ENCODE peak calls at places on chromosomes 5 and 9, in ten cellular contexts. One of them, this sample, is unnamed.
A peak's percentile ranks its signal among the peaks of the same experiment; 100 is the strongest.

GRCh38 chr9:95230046-95230445 is 87.5 kb downstream of the FANCC start:
- DNase-seq in Karpas-422: no peak
- DNase-seq in A549: no peak
- DNase-seq in K562: no peak
- DNase-seq in hepatocyte: peak; percentile 28
- DNase-seq in PC-3: no peak
- DNase-seq in fibroblast of lung: no peak
- DNase-seq in neural progenitor cell: peak; percentile 16
- DNase-seq in HCT116: no peak
- DNase-seq in mammary epithelial cell: no peak
- DNase-seq in this sample: no peak

GRCh38 chr5:81609810-81610375 is 141.0 kb downstream of the SSBP2 start:
- DNase-seq in hepatocyte: no peak
- DNase-seq in Karpas-422: no peak
- DNase-seq in PC-3: no peak
- DNase-seq in neural progenitor cell: no peak
- DNase-seq in K562: no peak
- DNase-seq in HCT116: no peak
- DNase-seq in mammary epithelial cell: peak; percentile 14
- DNase-seq in fibroblast of lung: no peak
- DNase-seq in A549: no peak
- DNase-seq in this sample: no peak

GRCh38 chr5:146032911-146033310 is 72.5 kb downstream of the PLAC8L1 start:
- DNase-seq in mammary epithelial cell: no peak
- DNase-seq in Karpas-422: no peak
- DNase-seq in neural progenitor cell: no peak
- DNase-seq in K562: no peak
- DNase-seq in HCT116: no peak
- DNase-seq in fibroblast of lung: peak; percentile 50
- DNase-seq in PC-3: no peak
- DNase-seq in A549: no peak
- DNase-seq in hepatocyte: no peak
- DNase-seq in this sample: no peak

GRCh38 chr9:16344343-16344742 is 526.1 kb downstream of the BNC2 start:
- DNase-seq in PC-3: peak; percentile 56
- DNase-seq in neural progenitor cell: no peak
- DNase-seq in fibroblast of lung: peak; percentile 99
- DNase-seq in mammary epithelial cell: peak; percentile 59
- DNase-seq in A549: peak; percentile 66
- DNase-seq in K562: no peak
- DNase-seq in hepatocyte: peak; percentile 33
- DNase-seq in Karpas-422: no peak
- DNase-seq in HCT116: no peak
- DNase-seq in this sample: no peak

GRCh38 chr5:16797949-16798348 is 138.1 kb downstream of the MYO10 start:
- DNase-seq in hepatocyte: no peak
- DNase-seq in K562: no peak
- DNase-seq in A549: no peak
- DNase-seq in HCT116: no peak
- DNase-seq in mammary epithelial cell: no peak
- DNase-seq in PC-3: no peak
- DNase-seq in neural progenitor cell: no peak
- DNase-seq in Karpas-422: no peak
- DNase-seq in fibroblast of lung: peak; percentile 30
- DNase-seq in this sample: no peak

GRCh38 chr9:105510024-105510423 is 47.9 kb upstream of the FKTN start:
- DNase-seq in hepatocyte: no peak
- DNase-seq in K562: no peak
- DNase-seq in mammary epithelial cell: peak; percentile 81
- DNase-seq in HCT116: no peak
- DNase-seq in Karpas-422: no peak
- DNase-seq in PC-3: no peak
- DNase-seq in fibroblast of lung: peak; percentile 96
- DNase-seq in neural progenitor cell: no peak
- DNase-seq in A549: no peak
- DNase-seq in this sample: no peak

GRCh38 chr5:140573683-140574082 is 9.1 kb downstream of the SLC35A4 start:
- DNase-seq in K562: no peak
- DNase-seq in A549: no peak
- DNase-seq in neural progenitor cell: no peak
- DNase-seq in PC-3: no peak
- DNase-seq in fibroblast of lung: no peak
- DNase-seq in mammary epithelial cell: no peak
- DNase-seq in HCT116: no peak
- DNase-seq in Karpas-422: no peak
- DNase-seq in hepatocyte: no peak
- DNase-seq in this sample: no peak

GRCh38 chr5:126448720-126449119 is 25.5 kb downstream of the GRAMD2B start:
- DNase-seq in neural progenitor cell: no peak
- DNase-seq in Karpas-422: no peak
- DNase-seq in hepatocyte: no peak
- DNase-seq in mammary epithelial cell: no peak
- DNase-seq in HCT116: no peak
- DNase-seq in fibroblast of lung: no peak
- DNase-seq in K562: no peak
- DNase-seq in A549: no peak
- DNase-seq in PC-3: no peak
- DNase-seq in this sample: peak; percentile 38

GRCh38 chr5:98933446-98934072 is 4.8 kb upstream of the CHD1 start:
- DNase-seq in fibroblast of lung: no peak
- DNase-seq in K562: no peak
- DNase-seq in PC-3: no peak
- DNase-seq in A549: no peak
- DNase-seq in HCT116: no peak
- DNase-seq in neural progenitor cell: no peak
- DNase-seq in Karpas-422: peak; percentile 45
- DNase-seq in hepatocyte: no peak
- DNase-seq in mammary epithelial cell: no peak
- DNase-seq in this sample: no peak

GRCh38 chr5:3341446-3342240 is 254.0 kb upstream of the IRX1 start:
- DNase-seq in mammary epithelial cell: no peak
- DNase-seq in hepatocyte: no peak
- DNase-seq in neural progenitor cell: no peak
- DNase-seq in HCT116: no peak
- DNase-seq in A549: no peak
- DNase-seq in fibroblast of lung: no peak
- DNase-seq in PC-3: no peak
- DNase-seq in K562: no peak
- DNase-seq in Karpas-422: no peak
- DNase-seq in this sample: no peak

GRCh38 chr9:12702160-12702758 is 9.1 kb downstream of the TYRP1 start:
- DNase-seq in K562: no peak
- DNase-seq in mammary epithelial cell: peak; percentile 41
- DNase-seq in A549: peak; percentile 8
- DNase-seq in neural progenitor cell: peak; percentile 80
- DNase-seq in HCT116: peak; percentile 56
- DNase-seq in Karpas-422: no peak
- DNase-seq in fibroblast of lung: peak; percentile 72
- DNase-seq in PC-3: peak; percentile 70
- DNase-seq in hepatocyte: peak; percentile 77
- DNase-seq in this sample: no peak

GRCh38 chr5:168171901-168172717 is 119.3 kb upstream of the WWC1 start:
- DNase-seq in PC-3: no peak
- DNase-seq in hepatocyte: no peak
- DNase-seq in mammary epithelial cell: no peak
- DNase-seq in Karpas-422: no peak
- DNase-seq in A549: no peak
- DNase-seq in K562: no peak
- DNase-seq in HCT116: no peak
- DNase-seq in neural progenitor cell: no peak
- DNase-seq in fibroblast of lung: no peak
- DNase-seq in this sample: no peak

GRCh38 chr5:34042302-34042701 is 711 bp downstream of the C1QTNF3 start:
- DNase-seq in K562: no peak
- DNase-seq in hepatocyte: no peak
- DNase-seq in Karpas-422: no peak
- DNase-seq in neural progenitor cell: no peak
- DNase-seq in mammary epithelial cell: no peak
- DNase-seq in fibroblast of lung: no peak
- DNase-seq in A549: no peak
- DNase-seq in HCT116: no peak
- DNase-seq in PC-3: no peak
- DNase-seq in this sample: no peak

GRCh38 chr5:83256091-83256775 is 178.9 kb downstream of the XRCC4 start:
- DNase-seq in fibroblast of lung: peak; percentile 30
- DNase-seq in hepatocyte: no peak
- DNase-seq in mammary epithelial cell: peak; percentile 59
- DNase-seq in neural progenitor cell: no peak
- DNase-seq in Karpas-422: no peak
- DNase-seq in K562: no peak
- DNase-seq in A549: no peak
- DNase-seq in HCT116: no peak
- DNase-seq in PC-3: no peak
- DNase-seq in this sample: no peak

GRCh38 chr9:130328349-130328801 is 62.8 kb downstream of the HMCN2 start:
- DNase-seq in fibroblast of lung: peak; percentile 52
- DNase-seq in HCT116: no peak
- DNase-seq in K562: no peak
- DNase-seq in mammary epithelial cell: no peak
- DNase-seq in PC-3: no peak
- DNase-seq in A549: no peak
- DNase-seq in Karpas-422: no peak
- DNase-seq in neural progenitor cell: no peak
- DNase-seq in hepatocyte: no peak
- DNase-seq in this sample: no peak

DNA sequence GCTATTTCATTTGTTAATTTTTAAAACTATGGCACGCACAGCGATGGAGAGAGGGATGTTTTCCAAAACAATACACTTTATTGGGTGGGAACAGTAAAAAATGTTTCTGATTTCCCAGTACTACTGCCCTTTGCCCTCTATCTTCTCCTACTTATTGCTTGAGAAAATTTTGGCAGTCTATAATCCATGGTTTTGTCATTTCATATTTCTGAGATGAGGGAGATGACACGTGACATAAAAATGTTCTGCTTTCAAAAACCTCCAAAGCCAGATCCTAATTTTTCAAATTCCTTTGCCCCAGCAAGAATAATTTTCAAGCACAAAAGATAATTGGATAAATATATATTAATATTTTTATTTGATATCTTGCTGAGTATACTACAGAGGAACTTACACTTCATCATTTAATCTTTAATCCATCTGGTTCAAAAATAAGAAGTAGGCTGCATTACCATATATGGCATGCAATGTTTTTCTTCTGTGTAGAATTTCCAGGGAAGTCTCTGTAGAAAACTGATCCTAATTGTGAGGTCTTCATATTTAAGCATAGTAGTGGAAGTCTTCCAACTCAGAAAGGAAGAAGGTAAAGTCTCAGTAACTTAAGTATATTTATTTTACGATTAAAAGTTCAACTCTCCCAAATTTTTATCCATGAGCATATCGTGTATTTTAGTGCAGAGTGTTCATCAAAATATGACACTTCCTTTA is 1738.8 kb downstream of the EFNA5 start:
- DNase-seq in PC-3: peak; percentile 33
- DNase-seq in neural progenitor cell: no peak
- DNase-seq in mammary epithelial cell: no peak
- DNase-seq in A549: no peak
- DNase-seq in HCT116: no peak
- DNase-seq in hepatocyte: no peak
- DNase-seq in Karpas-422: no peak
- DNase-seq in K562: no peak
- DNase-seq in fibroblast of lung: peak; percentile 47
- DNase-seq in this sample: no peak
- H3K4me2 ChIP-seq in PC-3: peak overlapping the region; percentile 20
- H3K4me2 ChIP-seq in neural progenitor cell: no peak overlapping the region
- H3K4me2 ChIP-seq in mammary epithelial cell: no peak overlapping the region
- H3K4me2 ChIP-seq in A549: no peak overlapping the region
- H3K4me2 ChIP-seq in HCT116: no peak overlapping the region
- H3K4me2 ChIP-seq in hepatocyte: no peak overlapping the region
- H3K4me2 ChIP-seq in Karpas-422: no peak overlapping the region
- H3K4me2 ChIP-seq in K562: no peak overlapping the region
- H3K4me2 ChIP-seq in fibroblast of lung: peak overlapping the region; percentile 21
- H3K4me2 ChIP-seq in this sample: no peak overlapping the region

GRCh38 chr5:423626-424258 is 19.2 kb upstream of the EXOC3 start:
- DNase-seq in PC-3: no peak
- DNase-seq in fibroblast of lung: no peak
- DNase-seq in Karpas-422: no peak
- DNase-seq in K562: peak; percentile 61
- DNase-seq in neural progenitor cell: no peak
- DNase-seq in hepatocyte: no peak
- DNase-seq in A549: no peak
- DNase-seq in mammary epithelial cell: no peak
- DNase-seq in HCT116: no peak
- DNase-seq in this sample: no peak
- H3K4me2 ChIP-seq in PC-3: no peak overlapping the region
- H3K4me2 ChIP-seq in fibroblast of lung: no peak overlapping the region
- H3K4me2 ChIP-seq in Karpas-422: no peak overlapping the region
- H3K4me2 ChIP-seq in K562: no peak overlapping the region
- H3K4me2 ChIP-seq in neural progenitor cell: no peak overlapping the region
- H3K4me2 ChIP-seq in hepatocyte: no peak overlapping the region
- H3K4me2 ChIP-seq in A549: no peak overlapping the region
- H3K4me2 ChIP-seq in mammary epithelial cell: no peak overlapping the region
- H3K4me2 ChIP-seq in HCT116: no peak overlapping the region
- H3K4me2 ChIP-seq in this sample: no peak overlapping the region

DNA sequence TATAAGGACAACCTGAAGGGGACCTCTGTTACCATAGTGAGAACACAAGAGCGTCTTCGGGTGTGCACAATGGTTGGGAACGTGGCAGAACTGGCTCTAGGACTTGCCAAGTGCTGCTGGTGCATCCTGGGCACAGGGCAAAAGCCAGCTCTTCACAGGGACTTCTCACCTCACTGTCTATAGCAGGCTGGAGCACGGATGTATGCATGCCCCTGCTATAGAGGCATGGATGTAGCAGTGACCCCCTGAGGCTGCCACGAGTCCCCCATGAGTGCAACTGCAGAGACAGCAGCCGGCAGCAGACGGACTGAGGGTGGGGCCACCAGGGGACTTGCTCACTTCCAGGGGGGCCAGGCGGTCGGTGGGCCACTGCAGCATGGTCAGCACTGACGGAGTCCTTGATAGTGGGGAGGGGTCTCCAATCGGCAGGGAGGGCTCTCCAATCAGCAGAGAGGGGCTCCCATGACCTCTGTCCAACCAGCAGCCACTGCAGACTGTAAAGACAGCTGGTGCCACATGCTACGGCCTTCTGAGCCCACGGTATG is 64.9 kb downstream of the SEMA4D start:
- DNase-seq in mammary epithelial cell: no peak
- DNase-seq in neural progenitor cell: no peak
- DNase-seq in PC-3: no peak
- DNase-seq in K562: no peak
- DNase-seq in A549: no peak
- DNase-seq in HCT116: no peak
- DNase-seq in hepatocyte: no peak
- DNase-seq in fibroblast of lung: no peak
- DNase-seq in Karpas-422: no peak
- DNase-seq in this sample: no peak
- H3K4me2 ChIP-seq in mammary epithelial cell: no peak overlapping the region
- H3K4me2 ChIP-seq in neural progenitor cell: no peak overlapping the region
- H3K4me2 ChIP-seq in PC-3: no peak overlapping the region
- H3K4me2 ChIP-seq in K562: no peak overlapping the region
- H3K4me2 ChIP-seq in A549: no peak overlapping the region
- H3K4me2 ChIP-seq in HCT116: no peak overlapping the region
- H3K4me2 ChIP-seq in hepatocyte: no peak overlapping the region
- H3K4me2 ChIP-seq in fibroblast of lung: no peak overlapping the region
- H3K4me2 ChIP-seq in Karpas-422: peak overlapping the region; percentile 59
- H3K4me2 ChIP-seq in this sample: peak overlapping the region; percentile 15

DNA sequence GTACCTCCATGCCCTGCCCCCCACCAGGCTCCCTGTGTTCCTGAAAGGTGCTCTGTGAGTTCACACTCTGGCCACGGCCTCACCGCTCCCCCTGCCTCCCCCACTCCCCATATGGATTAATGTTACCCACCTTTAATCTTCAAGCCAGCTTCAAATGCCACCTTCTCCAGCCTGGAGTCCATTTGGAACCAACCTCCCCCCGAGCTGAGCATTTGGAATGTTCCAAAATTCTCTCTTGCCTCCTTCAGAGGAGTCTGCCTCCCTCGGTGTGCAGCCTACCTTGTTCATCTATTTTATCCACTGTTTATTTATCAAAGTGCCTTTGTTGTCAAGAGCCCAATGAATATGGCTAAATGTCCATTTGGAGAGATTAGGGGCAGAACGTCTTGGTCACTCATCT is 4.3 kb downstream of the GOLGA2 start:
- DNase-seq in Karpas-422: no peak
- DNase-seq in mammary epithelial cell: no peak
- DNase-seq in A549: no peak
- DNase-seq in PC-3: peak; percentile 31
- DNase-seq in hepatocyte: no peak
- DNase-seq in fibroblast of lung: no peak
- DNase-seq in HCT116: no peak
- DNase-seq in neural progenitor cell: no peak
- DNase-seq in K562: peak; percentile 18
- DNase-seq in this sample: no peak
- H3K4me2 ChIP-seq in Karpas-422: no peak overlapping the region
- H3K4me2 ChIP-seq in mammary epithelial cell: peak overlapping the region; percentile 0
- H3K4me2 ChIP-seq in A549: no peak overlapping the region
- H3K4me2 ChIP-seq in PC-3: peak overlapping the region; percentile 62
- H3K4me2 ChIP-seq in hepatocyte: no peak overlapping the region
- H3K4me2 ChIP-seq in fibroblast of lung: no peak overlapping the region
- H3K4me2 ChIP-seq in HCT116: peak overlapping the region; percentile 89
- H3K4me2 ChIP-seq in neural progenitor cell: no peak overlapping the region
- H3K4me2 ChIP-seq in K562: no peak overlapping the region
- H3K4me2 ChIP-seq in this sample: no peak overlapping the region